ENCODE peak calls at places on chromosomes 3 and 15, in four cellular contexts. C is stomach; L is prostate gland; D is CD4-positive, alpha-beta T cell. H is an unnamed sample.

GRCh38 chr3:68999605-69000004 is 13.9 kb downstream of the EOGT start:
- DNase-seq in D (no peak), C (no peak), L (no peak), H (no peak)

GRCh38 chr15:39833515-39833981 is 50.9 kb upstream of the FSIP1 start:
- DNase-seq in L (no peak), D (no peak), C (no peak), H (no peak)

GRCh38 chr15:71600237-71600636 is 210.1 kb upstream of the NR2E3 start:
- DNase-seq in D (no peak), C (no peak), L (no peak), H (no peak)

GRCh38 chr3:25047058-25047457 is 381.0 kb upstream of the RARB start:
- DNase-seq in C (no peak), L (no peak), D (no peak), H (no peak)

GRCh38 chr3:170417090-170417489 is 1.6 kb upstream of the CLDN11 start:
- DNase-seq in L (no peak), C (no peak), D (no peak), H (no peak)

GRCh38 chr3:63625161-63625560 is 27.3 kb upstream of the SNTN start:
- DNase-seq in D (no peak), L (no peak), C (no peak), H (no peak)

GRCh38 chr3:127170794-127171193 is 22.1 kb upstream of the PRR23E start:
- DNase-seq in D (no peak), C (no peak), L (no peak), H (no peak)

GRCh38 chr15:31280831-31281216 is 45.8 kb upstream of the KLF13 start:
- DNase-seq in L (peak; percentile 2), D (no peak), C (peak; percentile 4), H (no peak)

GRCh38 chr3:13199899-13200451 is 126.7 kb upstream of the IQSEC1 start:
- DNase-seq in L (no peak), D (no peak), C (no peak), H (no peak)

GRCh38 chr3:108345492-108346205 is 49.3 kb downstream of the HHLA2 start:
- DNase-seq in L (no peak), D (no peak), C (no peak), H (no peak)

GRCh38 chr15:45660231-45660979 is 25.6 kb downstream of the SQOR start:
- DNase-seq in L (peak; percentile 77), C (peak; percentile 45), D (no peak), H (no peak)

GRCh38 chr3:98013428-98014349 is 21.4 kb downstream of the GABRR3 start:
- DNase-seq in D (no peak), C (no peak), L (peak; percentile 31), H (no peak)
- TF ChIP-seq CTCF in D (no peak), C (no peak), L (no peak), H (no peak)

GRCh38 chr3:149270180-149270579 is 48.6 kb upstream of the CP start:
- DNase-seq in D (no peak), C (no peak), L (no peak), H (no peak)
- H3K27ac ChIP-seq in D (no peak overlapping the region), C (no peak overlapping the region), L (no peak overlapping the region), H (no peak overlapping the region)

DNA sequence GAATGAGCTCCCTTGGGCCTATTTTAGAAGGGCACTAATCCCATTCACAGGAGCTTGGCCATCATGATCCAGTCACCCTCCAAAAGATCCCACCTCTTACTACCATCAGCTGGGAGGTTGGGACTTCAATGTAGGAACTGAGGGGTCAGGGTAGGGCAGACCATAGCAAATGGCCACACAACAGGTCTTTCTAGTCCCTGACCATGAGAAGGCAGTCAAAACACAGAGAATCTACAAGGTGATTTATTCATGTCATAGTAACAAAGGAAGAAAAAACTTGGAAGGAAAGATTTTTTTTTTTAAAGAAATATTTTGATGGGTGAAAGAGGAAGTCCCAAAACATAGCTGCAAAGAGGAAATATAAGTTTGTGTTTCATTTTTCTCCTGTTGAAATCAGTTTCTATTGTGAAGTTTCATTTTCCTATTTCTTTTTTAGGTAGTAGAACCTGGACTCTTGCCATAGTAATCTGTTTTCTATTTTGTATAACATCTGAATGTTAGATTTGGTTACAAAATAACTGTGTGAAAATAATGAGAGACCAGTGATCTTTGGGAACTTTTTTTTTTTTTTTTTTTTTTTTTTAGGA is 23.5 kb upstream of the TNFSF10 start:
- DNase-seq in L (no peak), D (no peak), C (no peak), H (no peak)
- TF ChIP-seq CTCF in L (no peak), D (no peak), C (no peak), H (no peak)

GRCh38 chr3:45683417-45684326 is 5.5 kb upstream of the SACM1L start:
- DNase-seq in C (no peak), D (no peak), L (no peak), H (no peak)
- H3K27ac ChIP-seq in C (no peak overlapping the region), D (no peak overlapping the region), L (no peak overlapping the region), H (no peak overlapping the region)

GRCh38 chr15:57865294-57865693 is 158.8 kb downstream of the POLR2M start:
- DNase-seq in D (no peak), L (no peak), C (no peak), H (no peak)
- TF ChIP-seq CTCF in D (no peak), L (no peak), C (peak; percentile 10), H (no peak)

H was measured in colonic mucosa.